ENCODE peak calls at places on chromosomes 5 and 9, in eight cellular contexts. M is K562, N is pons, W is T-cell, S is LHCN-M2, J is PC-9, V is neural crest cell, T is NCI-H2107. I is an unnamed sample.

GRCh38 chr5:139836469-139837208 is 41.0 kb downstream of the PSD2 start:
- DNase-seq in V (no peak), W (no peak), M (no peak), J (no peak), T (no peak), N (no peak), S (no peak), I (no peak)

GRCh38 chr5:168075387-168075786 is 216.1 kb upstream of the WWC1 start:
- DNase-seq in V (no peak), M (no peak), N (no peak), W (no peak), J (no peak), T (no peak), S (no peak), I (no peak)

GRCh38 chr9:95047452-95048224 is 269.9 kb downstream of the FANCC start:
- DNase-seq in N (no peak), M (no peak), T (no peak), V (no peak), S (no peak), W (no peak), J (no peak), I (no peak)

GRCh38 chr5:172177232-172177631 is 10.8 kb downstream of the STK10 start:
- DNase-seq in N (no peak), S (no peak), V (no peak), M (no peak), J (no peak), W (no peak), T (no peak), I (no peak)

GRCh38 chr9:129473523-129474244 is 147.2 kb downstream of the C9orf50 start:
- DNase-seq in W (no peak), M (peak), T (no peak), N (no peak), S (no peak), J (no peak), V (no peak), I (no peak)

GRCh38 chr9:101727621-101728524 is 10.6 kb downstream of the GRIN3A start:
- DNase-seq in M (peak), T (no peak), J (no peak), N (peak), W (no peak), S (no peak), V (peak), I (no peak)

GRCh38 chr5:67012241-67012640 is 184.4 kb downstream of the CD180 start:
- DNase-seq in J (peak), N (no peak), S (no peak), W (no peak), M (no peak), V (no peak), T (no peak), I (no peak)

GRCh38 chr9:22111176-22111870 is 102.2 kb upstream of the CDKN2B start:
- DNase-seq in N (no peak), T (no peak), M (no peak), W (no peak), V (no peak), S (no peak), J (no peak), I (no peak)